ENCODE peak calls at places on chromosomes 3 and 15, in four cellular contexts. One of them, this sample, is unnamed.

GRCh38 chr3:12706504-12707253 is 42.8 kb upstream of the RAF1 start:
- DNase-seq in HCT116: peak; percentile 78
- DNase-seq in K562: peak; percentile 87
- DNase-seq in HepG2: peak; percentile 79
- DNase-seq in this sample: peak; percentile 67

GRCh38 chr3:139020868-139021234 is at the start of gene PRR23B:
- DNase-seq in HCT116: no peak
- DNase-seq in K562: peak; percentile 8
- DNase-seq in HepG2: peak; percentile 9
- DNase-seq in this sample: no peak

GRCh38 chr3:110932515-110933095 is 139.0 kb upstream of the NECTIN3 start:
- DNase-seq in HCT116: no peak
- DNase-seq in K562: no peak
- DNase-seq in HepG2: no peak
- DNase-seq in this sample: no peak

GRCh38 chr15:61794881-61795280 is 265.4 kb downstream of the VPS13C start:
- DNase-seq in HCT116: no peak
- DNase-seq in K562: no peak
- DNase-seq in HepG2: no peak
- DNase-seq in this sample: no peak

GRCh38 chr3:57974796-57975388 is 33.3 kb upstream of the FLNB start:
- DNase-seq in HCT116: peak; percentile 83
- DNase-seq in K562: peak; percentile 51
- DNase-seq in HepG2: peak; percentile 96
- DNase-seq in this sample: peak; percentile 82

GRCh38 chr3:53775834-53776251 is 70.4 kb downstream of the CHDH start:
- DNase-seq in HCT116: no peak
- DNase-seq in K562: no peak
- DNase-seq in HepG2: no peak
- DNase-seq in this sample: no peak

GRCh38 chr15:64045774-64046346 is 425 bp downstream of the DAPK2 start:
- DNase-seq in HCT116: no peak
- DNase-seq in K562: no peak
- DNase-seq in HepG2: no peak
- DNase-seq in this sample: no peak

GRCh38 chr3:165273411-165273810 is 77.2 kb upstream of the SLITRK3 start:
- DNase-seq in HCT116: no peak
- DNase-seq in K562: no peak
- DNase-seq in HepG2: no peak
- DNase-seq in this sample: no peak

GRCh38 chr3:98350082-98350481 is 3.6 kb upstream of the OR5K4 start:
- DNase-seq in HCT116: no peak
- DNase-seq in K562: no peak
- DNase-seq in HepG2: no peak
- DNase-seq in this sample: no peak
- TF ChIP-seq TCF7L2 in HCT116: no peak
- TF ChIP-seq TCF7L2 in K562: no peak
- TF ChIP-seq TCF7L2 in HepG2: no peak
- TF ChIP-seq TCF7L2 in this sample: no peak

GRCh38 chr3:189953551-189953950 is 167.1 kb downstream of the P3H2 start:
- DNase-seq in HCT116: no peak
- DNase-seq in K562: no peak
- DNase-seq in HepG2: no peak
- DNase-seq in this sample: no peak
- TF ChIP-seq TCF7L2 in HCT116: no peak
- TF ChIP-seq TCF7L2 in K562: no peak
- TF ChIP-seq TCF7L2 in HepG2: no peak
- TF ChIP-seq TCF7L2 in this sample: no peak

GRCh38 chr3:172622916-172623700 is 87.8 kb downstream of the NCEH1 start:
- DNase-seq in HCT116: no peak
- DNase-seq in K562: peak; percentile 52
- DNase-seq in HepG2: no peak
- DNase-seq in this sample: no peak
- TF ChIP-seq TCF7L2 in HCT116: no peak
- TF ChIP-seq TCF7L2 in K562: no peak
- TF ChIP-seq TCF7L2 in HepG2: no peak
- TF ChIP-seq TCF7L2 in this sample: no peak

DNA sequence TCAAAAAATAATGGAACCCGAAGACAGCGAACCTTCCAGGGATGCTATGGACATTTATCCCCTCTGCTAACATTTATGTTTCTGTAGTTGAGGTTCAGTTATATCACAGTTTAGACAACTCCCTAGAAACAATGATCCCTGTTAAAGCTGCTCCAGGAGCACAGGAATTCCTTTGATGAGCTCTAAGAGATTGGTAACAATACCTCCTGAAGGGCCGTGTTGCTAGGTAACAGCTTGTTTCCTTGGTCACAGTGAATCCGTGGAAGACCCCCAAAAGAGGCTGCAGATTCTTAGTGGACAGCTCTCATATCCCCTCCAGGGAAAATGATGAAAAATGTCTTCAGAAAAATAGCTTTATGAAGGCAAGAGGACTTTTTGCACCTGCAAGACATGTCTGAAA is 160.2 kb downstream of the SERPINI1 start:
- DNase-seq in HCT116: no peak
- DNase-seq in K562: no peak
- DNase-seq in HepG2: no peak
- DNase-seq in this sample: no peak
- TF ChIP-seq TCF7L2 in HCT116: no peak
- TF ChIP-seq TCF7L2 in K562: no peak
- TF ChIP-seq TCF7L2 in HepG2: no peak
- TF ChIP-seq TCF7L2 in this sample: no peak

GRCh38 chr15:35669457-35670045 is 123.6 kb upstream of the DPH6 start:
- DNase-seq in HCT116: no peak
- DNase-seq in K562: no peak
- DNase-seq in HepG2: no peak
- DNase-seq in this sample: no peak
- TF ChIP-seq TCF7L2 in HCT116: no peak
- TF ChIP-seq TCF7L2 in K562: no peak
- TF ChIP-seq TCF7L2 in HepG2: no peak
- TF ChIP-seq TCF7L2 in this sample: no peak

DNA sequence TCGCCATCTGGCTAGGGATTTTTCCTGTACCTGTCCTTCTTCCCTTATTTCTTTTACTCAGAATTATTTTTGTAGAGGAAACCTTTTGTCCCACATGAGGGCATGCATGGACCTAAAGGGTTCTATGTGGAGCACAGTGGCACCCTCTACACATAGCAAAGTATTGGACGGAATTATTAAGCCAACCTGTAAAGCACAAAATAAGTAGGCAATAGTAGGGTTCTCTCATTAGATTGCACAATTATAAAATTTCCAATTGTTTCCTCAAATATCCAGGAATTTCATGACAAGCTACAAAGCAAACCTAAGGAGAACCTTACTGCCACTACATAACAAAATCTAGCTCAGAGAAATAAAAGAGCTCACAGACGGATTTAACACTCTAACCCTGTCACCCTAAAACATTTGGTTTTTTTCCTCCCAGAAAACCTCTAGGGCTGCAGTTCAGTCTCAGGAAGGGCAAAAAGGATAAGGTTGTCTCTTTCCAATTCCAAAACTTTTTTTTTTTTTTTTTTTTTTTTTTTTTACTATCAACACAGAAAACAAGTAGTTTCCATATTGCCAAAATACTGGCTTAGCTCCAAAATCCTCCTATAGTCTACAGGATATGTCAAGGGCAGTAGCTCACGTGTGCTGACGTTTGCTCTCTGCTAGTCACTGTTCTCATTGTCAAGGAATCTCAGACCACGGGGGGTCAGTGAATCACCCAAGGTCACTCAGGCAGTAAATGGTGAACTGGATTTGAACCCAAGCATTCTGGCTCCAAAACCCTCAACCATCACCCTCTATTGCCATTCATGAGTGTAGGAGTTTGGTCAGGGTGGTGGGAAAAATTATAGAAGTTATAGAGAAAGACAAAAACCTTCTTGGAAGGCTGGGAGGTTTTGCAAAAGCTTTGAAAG is 52.3 kb downstream of the NCEH1 start:
- DNase-seq in HCT116: peak; percentile 94
- DNase-seq in K562: peak; percentile 42
- DNase-seq in HepG2: peak; percentile 94
- DNase-seq in this sample: peak; percentile 99
- TF ChIP-seq TCF7L2 in HCT116: no peak
- TF ChIP-seq TCF7L2 in K562: no peak
- TF ChIP-seq TCF7L2 in HepG2: no peak
- TF ChIP-seq TCF7L2 in this sample: no peak

GRCh38 chr3:59429203-59429602 is 379.4 kb upstream of the CFAP20DC start:
- DNase-seq in HCT116: no peak
- DNase-seq in K562: no peak
- DNase-seq in HepG2: no peak
- DNase-seq in this sample: no peak

GRCh38 chr3:59425371-59425770 is 375.5 kb upstream of the CFAP20DC start:
- DNase-seq in HCT116: no peak
- DNase-seq in K562: no peak
- DNase-seq in HepG2: peak; percentile 3
- DNase-seq in this sample: no peak

GRCh38 chr3:59424268-59425010 is 374.6 kb upstream of the CFAP20DC start:
- DNase-seq in HCT116: no peak
- DNase-seq in K562: no peak
- DNase-seq in HepG2: no peak
- DNase-seq in this sample: no peak

GRCh38 chr3:59425942-59426341 is 376.1 kb upstream of the CFAP20DC start:
- DNase-seq in HCT116: no peak
- DNase-seq in K562: no peak
- DNase-seq in HepG2: no peak
- DNase-seq in this sample: no peak

GRCh38 chr3:59426851-59427565 is 377.2 kb upstream of the CFAP20DC start:
- DNase-seq in HCT116: no peak
- DNase-seq in K562: no peak
- DNase-seq in HepG2: no peak
- DNase-seq in this sample: no peak
- TF ChIP-seq TCF7L2 in HCT116: no peak
- TF ChIP-seq TCF7L2 in K562: no peak
- TF ChIP-seq TCF7L2 in HepG2: no peak
- TF ChIP-seq TCF7L2 in this sample: no peak

DNA sequence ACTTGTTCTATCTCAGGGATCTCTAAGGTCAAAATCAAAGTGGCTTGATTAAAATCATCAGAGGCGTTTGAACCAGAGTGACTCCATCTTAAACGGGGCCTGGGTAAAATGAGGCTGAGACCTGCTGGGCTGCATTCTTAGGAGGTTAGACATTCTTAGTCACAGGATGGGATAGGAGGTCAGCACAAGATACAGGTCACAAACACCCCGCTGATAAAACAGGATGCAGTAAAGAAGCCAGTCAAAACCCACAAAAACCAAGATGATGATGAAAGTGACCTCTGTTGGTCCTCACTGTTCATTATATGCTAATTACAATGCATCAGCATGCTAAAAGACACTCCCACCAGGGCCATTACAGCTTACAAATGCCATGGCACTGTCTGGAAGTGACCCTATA is 143.4 kb upstream of the SLCO3A1 start:
- DNase-seq in HCT116: no peak
- DNase-seq in K562: no peak
- DNase-seq in HepG2: no peak
- DNase-seq in this sample: no peak
- TF ChIP-seq TCF7L2 in HCT116: no peak
- TF ChIP-seq TCF7L2 in K562: no peak
- TF ChIP-seq TCF7L2 in HepG2: no peak
- TF ChIP-seq TCF7L2 in this sample: no peak

GRCh38 chr15:60381148-60381788 is 16.5 kb downstream of the ANXA2 start:
- DNase-seq in HCT116: no peak
- DNase-seq in K562: no peak
- DNase-seq in HepG2: no peak
- DNase-seq in this sample: no peak

GRCh38 chr15:60375255-60375809 is 22.5 kb downstream of the ANXA2 start:
- DNase-seq in HCT116: no peak
- DNase-seq in K562: no peak
- DNase-seq in HepG2: no peak
- DNase-seq in this sample: no peak

GRCh38 chr15:60383008-60383694 is 14.6 kb downstream of the ANXA2 start:
- DNase-seq in HCT116: no peak
- DNase-seq in K562: no peak
- DNase-seq in HepG2: no peak
- DNase-seq in this sample: no peak

GRCh38 chr15:60376677-60377095 is 21.1 kb downstream of the ANXA2 start:
- DNase-seq in HCT116: no peak
- DNase-seq in K562: no peak
- DNase-seq in HepG2: no peak
- DNase-seq in this sample: no peak

GRCh38 chr15:60379466-60380274 is 18.1 kb downstream of the ANXA2 start:
- DNase-seq in HCT116: peak; percentile 81
- DNase-seq in K562: no peak
- DNase-seq in HepG2: peak; percentile 99
- DNase-seq in this sample: no peak
- TF ChIP-seq TCF7L2 in HCT116: peak; percentile 85
- TF ChIP-seq TCF7L2 in K562: no peak
- TF ChIP-seq TCF7L2 in HepG2: peak; percentile 50
- TF ChIP-seq TCF7L2 in this sample: peak; percentile 95

This sample was measured in Panc1.